ENCODE peak calls at places on chromosome 16, in nine cellular contexts. One of them, this sample, is unnamed.

GRCh38 chr16:54280751-54281150 is 5.8 kb downstream of the IRX3 start:
- DNase-seq in globus pallidus: no peak
- DNase-seq in mucosa of descending colon: no peak
- DNase-seq in HS-27A: no peak
- DNase-seq in AG20443: peak; percentile 45
- DNase-seq in Calu3: no peak
- DNase-seq in CD8-positive, alpha-beta memory T cell: no peak
- DNase-seq in non-pigmented ciliary epithelial cell: no peak
- DNase-seq in GOT3: no peak
- DNase-seq in this sample: peak; percentile 57

GRCh38 chr16:1308036-1308976 is 1.1 kb upstream of the UBE2I start:
- DNase-seq in Calu3: no peak
- DNase-seq in mucosa of descending colon: no peak
- DNase-seq in globus pallidus: no peak
- DNase-seq in HS-27A: no peak
- DNase-seq in non-pigmented ciliary epithelial cell: no peak
- DNase-seq in CD8-positive, alpha-beta memory T cell: no peak
- DNase-seq in GOT3: no peak
- DNase-seq in AG20443: no peak
- DNase-seq in this sample: peak; percentile 60

GRCh38 chr16:72937916-72938315 is 110.0 kb downstream of the ZFHX3 start:
- DNase-seq in HS-27A: no peak
- DNase-seq in non-pigmented ciliary epithelial cell: no peak
- DNase-seq in globus pallidus: no peak
- DNase-seq in GOT3: no peak
- DNase-seq in Calu3: no peak
- DNase-seq in CD8-positive, alpha-beta memory T cell: no peak
- DNase-seq in mucosa of descending colon: no peak
- DNase-seq in AG20443: no peak
- DNase-seq in this sample: no peak

GRCh38 chr16:25217119-25217511 is 368 bp downstream of the AQP8 start:
- DNase-seq in non-pigmented ciliary epithelial cell: no peak
- DNase-seq in AG20443: no peak
- DNase-seq in CD8-positive, alpha-beta memory T cell: no peak
- DNase-seq in globus pallidus: no peak
- DNase-seq in HS-27A: no peak
- DNase-seq in mucosa of descending colon: no peak
- DNase-seq in Calu3: no peak
- DNase-seq in GOT3: no peak
- DNase-seq in this sample: no peak

GRCh38 chr16:3876695-3877094 is 3.8 kb downstream of the CREBBP start:
- DNase-seq in HS-27A: no peak
- DNase-seq in GOT3: no peak
- DNase-seq in non-pigmented ciliary epithelial cell: no peak
- DNase-seq in Calu3: no peak
- DNase-seq in AG20443: no peak
- DNase-seq in globus pallidus: no peak
- DNase-seq in CD8-positive, alpha-beta memory T cell: no peak
- DNase-seq in mucosa of descending colon: no peak
- DNase-seq in this sample: peak; percentile 22

GRCh38 chr16:27625050-27625697 is 75.2 kb downstream of the KATNIP start:
- DNase-seq in Calu3: no peak
- DNase-seq in GOT3: no peak
- DNase-seq in mucosa of descending colon: peak; percentile 57
- DNase-seq in globus pallidus: no peak
- DNase-seq in HS-27A: no peak
- DNase-seq in CD8-positive, alpha-beta memory T cell: no peak
- DNase-seq in AG20443: peak; percentile 71
- DNase-seq in non-pigmented ciliary epithelial cell: no peak
- DNase-seq in this sample: no peak

GRCh38 chr16:27436065-27436464 is 34.1 kb downstream of the IL21R start:
- DNase-seq in globus pallidus: no peak
- DNase-seq in Calu3: no peak
- DNase-seq in GOT3: no peak
- DNase-seq in CD8-positive, alpha-beta memory T cell: no peak
- DNase-seq in AG20443: no peak
- DNase-seq in non-pigmented ciliary epithelial cell: no peak
- DNase-seq in mucosa of descending colon: no peak
- DNase-seq in HS-27A: no peak
- DNase-seq in this sample: no peak

GRCh38 chr16:22815863-22816262 is 1.9 kb downstream of the HS3ST2 start:
- DNase-seq in Calu3: no peak
- DNase-seq in mucosa of descending colon: no peak
- DNase-seq in AG20443: no peak
- DNase-seq in CD8-positive, alpha-beta memory T cell: no peak
- DNase-seq in non-pigmented ciliary epithelial cell: no peak
- DNase-seq in globus pallidus: no peak
- DNase-seq in HS-27A: no peak
- DNase-seq in GOT3: no peak
- DNase-seq in this sample: no peak

GRCh38 chr16:70789231-70789926 is 11.6 kb downstream of the VAC14 start:
- DNase-seq in globus pallidus: no peak
- DNase-seq in non-pigmented ciliary epithelial cell: no peak
- DNase-seq in Calu3: no peak
- DNase-seq in mucosa of descending colon: peak; percentile 43
- DNase-seq in HS-27A: no peak
- DNase-seq in GOT3: no peak
- DNase-seq in AG20443: peak; percentile 60
- DNase-seq in CD8-positive, alpha-beta memory T cell: no peak
- DNase-seq in this sample: no peak

GRCh38 chr16:69880640-69881133 is 70.4 kb upstream of the CLEC18A start:
- DNase-seq in AG20443: peak; percentile 74
- DNase-seq in Calu3: no peak
- DNase-seq in mucosa of descending colon: no peak
- DNase-seq in GOT3: no peak
- DNase-seq in non-pigmented ciliary epithelial cell: no peak
- DNase-seq in CD8-positive, alpha-beta memory T cell: no peak
- DNase-seq in globus pallidus: peak; percentile 72
- DNase-seq in HS-27A: no peak
- DNase-seq in this sample: peak; percentile 19

GRCh38 chr16:23141959-23142740 is 7.1 kb downstream of the USP31 start:
- DNase-seq in non-pigmented ciliary epithelial cell: no peak
- DNase-seq in Calu3: no peak
- DNase-seq in AG20443: no peak
- DNase-seq in globus pallidus: no peak
- DNase-seq in mucosa of descending colon: no peak
- DNase-seq in CD8-positive, alpha-beta memory T cell: no peak
- DNase-seq in GOT3: no peak
- DNase-seq in HS-27A: no peak
- DNase-seq in this sample: peak; percentile 92

GRCh38 chr16:69929480-69929879 is 21.7 kb upstream of the CLEC18A start:
- DNase-seq in non-pigmented ciliary epithelial cell: no peak
- DNase-seq in Calu3: no peak
- DNase-seq in HS-27A: no peak
- DNase-seq in globus pallidus: no peak
- DNase-seq in CD8-positive, alpha-beta memory T cell: no peak
- DNase-seq in AG20443: no peak
- DNase-seq in mucosa of descending colon: no peak
- DNase-seq in GOT3: no peak
- DNase-seq in this sample: no peak

GRCh38 chr16:15443753-15444152 is 9.4 kb downstream of the BMERB1 start:
- DNase-seq in Calu3: no peak
- DNase-seq in GOT3: no peak
- DNase-seq in non-pigmented ciliary epithelial cell: no peak
- DNase-seq in HS-27A: no peak
- DNase-seq in CD8-positive, alpha-beta memory T cell: no peak
- DNase-seq in mucosa of descending colon: no peak
- DNase-seq in globus pallidus: no peak
- DNase-seq in AG20443: no peak
- DNase-seq in this sample: no peak

GRCh38 chr16:84884311-84885023 is 64.7 kb downstream of the CRISPLD2 start:
- DNase-seq in CD8-positive, alpha-beta memory T cell: no peak
- DNase-seq in mucosa of descending colon: no peak
- DNase-seq in non-pigmented ciliary epithelial cell: no peak
- DNase-seq in globus pallidus: no peak
- DNase-seq in Calu3: peak; percentile 51
- DNase-seq in GOT3: no peak
- DNase-seq in HS-27A: no peak
- DNase-seq in AG20443: no peak
- DNase-seq in this sample: peak; percentile 13

GRCh38 chr16:67499159-67499558 is 15.8 kb upstream of the AGRP start:
- DNase-seq in non-pigmented ciliary epithelial cell: no peak
- DNase-seq in Calu3: no peak
- DNase-seq in HS-27A: no peak
- DNase-seq in AG20443: peak; percentile 75
- DNase-seq in GOT3: no peak
- DNase-seq in globus pallidus: no peak
- DNase-seq in mucosa of descending colon: no peak
- DNase-seq in CD8-positive, alpha-beta memory T cell: no peak
- DNase-seq in this sample: no peak

GRCh38 chr16:66419527-66419926 is 7.6 kb upstream of the BEAN1 start:
- DNase-seq in CD8-positive, alpha-beta memory T cell: no peak
- DNase-seq in globus pallidus: no peak
- DNase-seq in non-pigmented ciliary epithelial cell: no peak
- DNase-seq in HS-27A: no peak
- DNase-seq in mucosa of descending colon: no peak
- DNase-seq in Calu3: no peak
- DNase-seq in GOT3: no peak
- DNase-seq in AG20443: no peak
- DNase-seq in this sample: no peak

GRCh38 chr16:80669673-80670072 is 128.9 kb downstream of the DYNLRB2 start:
- DNase-seq in Calu3: no peak
- DNase-seq in non-pigmented ciliary epithelial cell: no peak
- DNase-seq in GOT3: no peak
- DNase-seq in CD8-positive, alpha-beta memory T cell: no peak
- DNase-seq in HS-27A: no peak
- DNase-seq in AG20443: no peak
- DNase-seq in mucosa of descending colon: no peak
- DNase-seq in globus pallidus: no peak
- DNase-seq in this sample: no peak

GRCh38 chr16:75754126-75754525 is 27.8 kb upstream of the CPHXL start:
- DNase-seq in GOT3: no peak
- DNase-seq in CD8-positive, alpha-beta memory T cell: no peak
- DNase-seq in mucosa of descending colon: peak; percentile 37
- DNase-seq in AG20443: no peak
- DNase-seq in HS-27A: no peak
- DNase-seq in Calu3: peak; percentile 20
- DNase-seq in non-pigmented ciliary epithelial cell: no peak
- DNase-seq in globus pallidus: no peak
- DNase-seq in this sample: peak; percentile 94

GRCh38 chr16:80720759-80721470 is 83.5 kb downstream of the CDYL2 start:
- DNase-seq in globus pallidus: no peak
- DNase-seq in HS-27A: no peak
- DNase-seq in CD8-positive, alpha-beta memory T cell: no peak
- DNase-seq in non-pigmented ciliary epithelial cell: peak; percentile 14
- DNase-seq in AG20443: peak; percentile 17
- DNase-seq in mucosa of descending colon: no peak
- DNase-seq in Calu3: no peak
- DNase-seq in GOT3: no peak
- DNase-seq in this sample: peak; percentile 36

GRCh38 chr16:49460786-49461470 is 87.3 kb downstream of the C16orf78 start:
- DNase-seq in non-pigmented ciliary epithelial cell: no peak
- DNase-seq in GOT3: no peak
- DNase-seq in globus pallidus: no peak
- DNase-seq in HS-27A: no peak
- DNase-seq in Calu3: no peak
- DNase-seq in mucosa of descending colon: no peak
- DNase-seq in CD8-positive, alpha-beta memory T cell: no peak
- DNase-seq in AG20443: no peak
- DNase-seq in this sample: no peak

GRCh38 chr16:55515110-55515509 is 6.2 kb downstream of the LPCAT2 start:
- DNase-seq in mucosa of descending colon: no peak
- DNase-seq in globus pallidus: no peak
- DNase-seq in AG20443: no peak
- DNase-seq in CD8-positive, alpha-beta memory T cell: no peak
- DNase-seq in non-pigmented ciliary epithelial cell: no peak
- DNase-seq in Calu3: no peak
- DNase-seq in HS-27A: no peak
- DNase-seq in GOT3: no peak
- DNase-seq in this sample: peak; percentile 62

GRCh38 chr16:3058173-3059030 is 7.0 kb upstream of the IL32 start:
- DNase-seq in CD8-positive, alpha-beta memory T cell: peak; percentile 51
- DNase-seq in AG20443: no peak
- DNase-seq in Calu3: peak; percentile 64
- DNase-seq in mucosa of descending colon: peak; percentile 78
- DNase-seq in HS-27A: peak; percentile 8
- DNase-seq in globus pallidus: peak; percentile 22
- DNase-seq in GOT3: no peak
- DNase-seq in non-pigmented ciliary epithelial cell: no peak
- DNase-seq in this sample: peak; percentile 64

GRCh38 chr16:84925092-84925772 is 86.1 kb downstream of the ZDHHC7 start:
- DNase-seq in AG20443: peak; percentile 64
- DNase-seq in HS-27A: no peak
- DNase-seq in CD8-positive, alpha-beta memory T cell: peak; percentile 52
- DNase-seq in globus pallidus: no peak
- DNase-seq in Calu3: peak; percentile 84
- DNase-seq in GOT3: no peak
- DNase-seq in non-pigmented ciliary epithelial cell: no peak
- DNase-seq in mucosa of descending colon: peak; percentile 80
- DNase-seq in this sample: peak; percentile 52

GRCh38 chr16:66366433-66367299 is at the start of gene CDH5:
- DNase-seq in mucosa of descending colon: peak; percentile 41
- DNase-seq in HS-27A: no peak
- DNase-seq in GOT3: no peak
- DNase-seq in globus pallidus: no peak
- DNase-seq in CD8-positive, alpha-beta memory T cell: no peak
- DNase-seq in AG20443: peak; percentile 48
- DNase-seq in Calu3: no peak
- DNase-seq in non-pigmented ciliary epithelial cell: no peak
- DNase-seq in this sample: no peak

GRCh38 chr16:67661101-67661661 is 421 bp downstream of the PARD6A start:
- DNase-seq in HS-27A: no peak
- DNase-seq in GOT3: no peak
- DNase-seq in globus pallidus: no peak
- DNase-seq in Calu3: no peak
- DNase-seq in mucosa of descending colon: peak; percentile 57
- DNase-seq in non-pigmented ciliary epithelial cell: no peak
- DNase-seq in CD8-positive, alpha-beta memory T cell: no peak
- DNase-seq in AG20443: peak; percentile 37
- DNase-seq in this sample: peak; percentile 61

GRCh38 chr16:66131895-66132294 is 234.6 kb upstream of the CDH5 start:
- DNase-seq in GOT3: no peak
- DNase-seq in AG20443: no peak
- DNase-seq in CD8-positive, alpha-beta memory T cell: no peak
- DNase-seq in globus pallidus: no peak
- DNase-seq in Calu3: no peak
- DNase-seq in HS-27A: no peak
- DNase-seq in non-pigmented ciliary epithelial cell: no peak
- DNase-seq in mucosa of descending colon: no peak
- DNase-seq in this sample: no peak

GRCh38 chr16:51242281-51242994 is 91.4 kb upstream of the SALL1 start:
- DNase-seq in globus pallidus: no peak
- DNase-seq in AG20443: no peak
- DNase-seq in GOT3: no peak
- DNase-seq in non-pigmented ciliary epithelial cell: no peak
- DNase-seq in Calu3: no peak
- DNase-seq in mucosa of descending colon: no peak
- DNase-seq in CD8-positive, alpha-beta memory T cell: no peak
- DNase-seq in HS-27A: no peak
- DNase-seq in this sample: no peak

GRCh38 chr16:63928421-63928820 is 1193.4 kb downstream of the CDH11 start:
- DNase-seq in HS-27A: no peak
- DNase-seq in Calu3: no peak
- DNase-seq in GOT3: no peak
- DNase-seq in globus pallidus: no peak
- DNase-seq in mucosa of descending colon: no peak
- DNase-seq in non-pigmented ciliary epithelial cell: no peak
- DNase-seq in CD8-positive, alpha-beta memory T cell: no peak
- DNase-seq in AG20443: no peak
- DNase-seq in this sample: no peak

GRCh38 chr16:1980026-1980769 is 1.1 kb downstream of the NOXO1 start:
- DNase-seq in globus pallidus: no peak
- DNase-seq in Calu3: no peak
- DNase-seq in GOT3: no peak
- DNase-seq in non-pigmented ciliary epithelial cell: no peak
- DNase-seq in mucosa of descending colon: peak; percentile 74
- DNase-seq in AG20443: no peak
- DNase-seq in HS-27A: no peak
- DNase-seq in CD8-positive, alpha-beta memory T cell: no peak
- DNase-seq in this sample: peak; percentile 26

GRCh38 chr16:81583893-81584705 is 139.5 kb downstream of the CMIP start:
- DNase-seq in globus pallidus: no peak
- DNase-seq in AG20443: peak; percentile 87
- DNase-seq in mucosa of descending colon: peak; percentile 71
- DNase-seq in Calu3: peak; percentile 66
- DNase-seq in CD8-positive, alpha-beta memory T cell: no peak
- DNase-seq in GOT3: no peak
- DNase-seq in non-pigmented ciliary epithelial cell: no peak
- DNase-seq in HS-27A: no peak
- DNase-seq in this sample: peak; percentile 90

GRCh38 chr16:56317998-56318912 is 107.1 kb downstream of the AMFR start:
- DNase-seq in globus pallidus: peak; percentile 91
- DNase-seq in GOT3: peak; percentile 46
- DNase-seq in mucosa of descending colon: peak; percentile 82
- DNase-seq in HS-27A: peak; percentile 33
- DNase-seq in Calu3: peak; percentile 90
- DNase-seq in AG20443: peak; percentile 97
- DNase-seq in CD8-positive, alpha-beta memory T cell: peak; percentile 58
- DNase-seq in non-pigmented ciliary epithelial cell: peak; percentile 34
- DNase-seq in this sample: peak; percentile 75